ENCODE peak calls at places on chromosomes 1 and 21, in six cellular contexts. One of them, this sample, is unnamed.

GRCh38 chr1:212062832-212063438 is 27.4 kb downstream of the DTL start:
- DNase-seq in HepG2: peak; percentile 47
- DNase-seq in K562: peak; percentile 39
- DNase-seq in GM12878: no peak
- DNase-seq in A549: peak; percentile 55
- DNase-seq in IMR-90: peak; percentile 57
- DNase-seq in this sample: peak; percentile 47

GRCh38 chr1:165595561-165595960 is 35.5 kb upstream of the MGST3 start:
- DNase-seq in A549: no peak
- DNase-seq in IMR-90: peak; percentile 16
- DNase-seq in K562: no peak
- DNase-seq in GM12878: no peak
- DNase-seq in HepG2: no peak
- DNase-seq in this sample: no peak

GRCh38 chr1:115189814-115190541 is 100.7 kb upstream of the TSPAN2 start:
- DNase-seq in A549: peak; percentile 86
- DNase-seq in K562: no peak
- DNase-seq in HepG2: no peak
- DNase-seq in IMR-90: peak; percentile 95
- DNase-seq in GM12878: no peak
- DNase-seq in this sample: no peak

GRCh38 chr1:21338568-21339401 is 48.5 kb upstream of the ECE1 start:
- DNase-seq in A549: peak; percentile 78
- DNase-seq in HepG2: peak; percentile 91
- DNase-seq in IMR-90: peak; percentile 93
- DNase-seq in GM12878: no peak
- DNase-seq in K562: no peak
- DNase-seq in this sample: no peak

GRCh38 chr1:233904979-233905415 is 521 bp downstream of the SLC35F3 start:
- DNase-seq in A549: peak; percentile 54
- DNase-seq in IMR-90: no peak
- DNase-seq in K562: no peak
- DNase-seq in GM12878: no peak
- DNase-seq in HepG2: no peak
- DNase-seq in this sample: no peak

GRCh38 chr21:41029573-41029972 is 138.4 kb upstream of the BACE2 start:
- DNase-seq in GM12878: no peak
- DNase-seq in A549: no peak
- DNase-seq in K562: no peak
- DNase-seq in HepG2: no peak
- DNase-seq in IMR-90: no peak
- DNase-seq in this sample: no peak

GRCh38 chr1:7576946-7577657 is 194.0 kb upstream of the VAMP3 start:
- DNase-seq in K562: peak; percentile 55
- DNase-seq in GM12878: no peak
- DNase-seq in A549: peak; percentile 33
- DNase-seq in HepG2: no peak
- DNase-seq in IMR-90: peak; percentile 53
- DNase-seq in this sample: peak; percentile 20

GRCh38 chr1:193662030-193662429 is 475.6 kb upstream of the B3GALT2 start:
- DNase-seq in HepG2: no peak
- DNase-seq in IMR-90: peak; percentile 78
- DNase-seq in K562: no peak
- DNase-seq in GM12878: no peak
- DNase-seq in A549: no peak
- DNase-seq in this sample: no peak

GRCh38 chr1:55321947-55322346 is 106.8 kb upstream of the USP24 start:
- DNase-seq in GM12878: no peak
- DNase-seq in IMR-90: peak; percentile 78
- DNase-seq in HepG2: no peak
- DNase-seq in A549: peak; percentile 66
- DNase-seq in K562: no peak
- DNase-seq in this sample: no peak

GRCh38 chr1:22141493-22141892 is 1.4 kb downstream of the WNT4 start:
- DNase-seq in K562: no peak
- DNase-seq in HepG2: no peak
- DNase-seq in IMR-90: no peak
- DNase-seq in A549: no peak
- DNase-seq in GM12878: no peak
- DNase-seq in this sample: no peak

GRCh38 chr1:197917813-197918646 is 858 bp downstream of the LHX9 start:
- DNase-seq in GM12878: no peak
- DNase-seq in IMR-90: no peak
- DNase-seq in HepG2: no peak
- DNase-seq in A549: peak; percentile 23
- DNase-seq in K562: no peak
- DNase-seq in this sample: no peak

GRCh38 chr1:247401310-247402098 is 14.5 kb upstream of the NLRP3 start:
- DNase-seq in GM12878: no peak
- DNase-seq in IMR-90: no peak
- DNase-seq in K562: no peak
- DNase-seq in A549: no peak
- DNase-seq in HepG2: no peak
- DNase-seq in this sample: no peak

GRCh38 chr21:45499970-45500575 is 42.2 kb downstream of the SLC19A1 start:
- DNase-seq in IMR-90: no peak
- DNase-seq in K562: no peak
- DNase-seq in GM12878: no peak
- DNase-seq in HepG2: no peak
- DNase-seq in A549: no peak
- DNase-seq in this sample: no peak

GRCh38 chr1:242828199-242828598 is 303.7 kb upstream of the PLD5 start:
- DNase-seq in K562: no peak
- DNase-seq in A549: no peak
- DNase-seq in HepG2: peak; percentile 7
- DNase-seq in GM12878: no peak
- DNase-seq in IMR-90: no peak
- DNase-seq in this sample: no peak

GRCh38 chr1:19744886-19745285 is 54.8 kb downstream of the TMCO4 start:
- DNase-seq in A549: no peak
- DNase-seq in IMR-90: no peak
- DNase-seq in GM12878: no peak
- DNase-seq in K562: no peak
- DNase-seq in HepG2: no peak
- DNase-seq in this sample: no peak

GRCh38 chr1:74819062-74819461 is 86.1 kb downstream of the TYW3 start:
- DNase-seq in A549: no peak
- DNase-seq in K562: no peak
- DNase-seq in HepG2: no peak
- DNase-seq in GM12878: no peak
- DNase-seq in IMR-90: peak; percentile 78
- DNase-seq in this sample: no peak

GRCh38 chr1:16181887-16182719 is 26.2 kb upstream of the EPHA2 start:
- DNase-seq in HepG2: peak; percentile 87
- DNase-seq in A549: peak; percentile 93
- DNase-seq in K562: no peak
- DNase-seq in GM12878: no peak
- DNase-seq in IMR-90: peak; percentile 89
- DNase-seq in this sample: no peak

GRCh38 chr1:7584157-7584556 is 186.9 kb upstream of the VAMP3 start:
- DNase-seq in IMR-90: no peak
- DNase-seq in HepG2: no peak
- DNase-seq in GM12878: no peak
- DNase-seq in A549: no peak
- DNase-seq in K562: no peak
- DNase-seq in this sample: no peak

GRCh38 chr1:18336811-18337210 is 143.9 kb upstream of the KLHDC7A start:
- DNase-seq in GM12878: no peak
- DNase-seq in IMR-90: no peak
- DNase-seq in K562: no peak
- DNase-seq in A549: no peak
- DNase-seq in HepG2: no peak
- DNase-seq in this sample: no peak

GRCh38 chr1:10960954-10961833 is 51.3 kb upstream of the TARDBP start:
- DNase-seq in A549: peak; percentile 70
- DNase-seq in IMR-90: peak; percentile 56
- DNase-seq in HepG2: peak; percentile 56
- DNase-seq in GM12878: no peak
- DNase-seq in K562: peak; percentile 89
- DNase-seq in this sample: peak; percentile 90

GRCh38 chr1:25645641-25646400 is 29.2 kb downstream of the MAN1C1 start:
- DNase-seq in GM12878: no peak
- DNase-seq in K562: no peak
- DNase-seq in IMR-90: no peak
- DNase-seq in HepG2: no peak
- DNase-seq in A549: no peak
- DNase-seq in this sample: no peak

GRCh38 chr21:30984897-30985296 is 53.4 kb downstream of the KRTAP19-8 start:
- DNase-seq in K562: no peak
- DNase-seq in A549: no peak
- DNase-seq in GM12878: no peak
- DNase-seq in IMR-90: no peak
- DNase-seq in HepG2: no peak
- DNase-seq in this sample: no peak

GRCh38 chr1:184595609-184596008 is 159.0 kb downstream of the EDEM3 start:
- DNase-seq in HepG2: no peak
- DNase-seq in IMR-90: peak; percentile 85
- DNase-seq in A549: peak; percentile 46
- DNase-seq in K562: no peak
- DNase-seq in GM12878: no peak
- DNase-seq in this sample: no peak

GRCh38 chr1:228838717-228839500 is 103.6 kb downstream of the RHOU start:
- DNase-seq in IMR-90: peak; percentile 78
- DNase-seq in K562: no peak
- DNase-seq in A549: peak; percentile 73
- DNase-seq in HepG2: peak; percentile 62
- DNase-seq in GM12878: no peak
- DNase-seq in this sample: no peak
- TF ChIP-seq BHLHE40 in IMR-90: no peak
- TF ChIP-seq BHLHE40 in K562: no peak
- TF ChIP-seq BHLHE40 in A549: no peak
- TF ChIP-seq BHLHE40 in HepG2: no peak
- TF ChIP-seq BHLHE40 in GM12878: no peak
- TF ChIP-seq BHLHE40 in this sample: no peak

GRCh38 chr1:59997479-59997878 is 70.9 kb upstream of the CYP2J2 start:
- DNase-seq in GM12878: no peak
- DNase-seq in A549: no peak
- DNase-seq in K562: no peak
- DNase-seq in HepG2: no peak
- DNase-seq in IMR-90: no peak
- DNase-seq in this sample: no peak

GRCh38 chr1:59990470-59990869 is 63.9 kb upstream of the CYP2J2 start:
- DNase-seq in K562: peak; percentile 31
- DNase-seq in GM12878: no peak
- DNase-seq in IMR-90: no peak
- DNase-seq in HepG2: no peak
- DNase-seq in A549: no peak
- DNase-seq in this sample: no peak

GRCh38 chr1:59986736-59987310 is 60.2 kb upstream of the CYP2J2 start:
- DNase-seq in HepG2: no peak
- DNase-seq in GM12878: no peak
- DNase-seq in IMR-90: no peak
- DNase-seq in A549: no peak
- DNase-seq in K562: no peak
- DNase-seq in this sample: no peak

GRCh38 chr1:59994302-59995198 is 68.0 kb upstream of the CYP2J2 start:
- DNase-seq in K562: no peak
- DNase-seq in A549: no peak
- DNase-seq in HepG2: no peak
- DNase-seq in GM12878: no peak
- DNase-seq in IMR-90: no peak
- DNase-seq in this sample: no peak

DNA sequence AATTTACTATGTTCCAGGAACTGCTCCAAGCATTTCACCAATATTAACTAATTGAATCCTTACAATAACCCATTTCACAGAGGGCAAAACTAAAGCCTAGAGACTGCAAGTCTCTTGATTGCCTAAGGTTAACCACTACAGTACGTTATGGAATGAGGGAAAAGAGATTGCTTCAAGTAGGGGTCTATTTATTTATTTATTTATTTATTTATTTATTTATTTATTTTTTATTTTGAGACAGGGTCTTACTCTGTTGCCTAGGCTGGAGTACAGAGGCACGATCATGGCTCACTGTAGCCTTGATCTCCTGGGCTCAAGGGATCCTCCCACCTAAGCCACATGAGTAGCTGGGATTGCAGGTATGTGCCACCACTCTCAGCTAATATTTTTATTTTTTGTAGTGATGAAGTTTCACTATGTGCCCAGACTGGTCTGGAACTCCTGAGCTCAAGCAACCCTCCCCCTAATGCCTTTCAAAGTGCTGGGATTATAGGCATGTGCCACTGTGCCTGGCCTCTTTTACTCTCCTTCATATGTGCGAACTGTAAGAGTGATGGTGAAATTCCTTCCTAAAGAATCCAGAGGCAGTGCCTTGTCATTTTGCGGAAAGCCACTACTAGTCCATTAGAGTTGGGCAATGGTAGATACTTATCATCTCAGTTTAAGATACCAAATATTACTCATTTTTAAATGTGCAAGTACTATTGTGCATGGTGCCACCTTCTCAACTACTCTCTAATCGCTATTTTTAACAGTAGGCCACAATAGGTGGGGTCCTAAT is 65.7 kb upstream of the CYP2J2 start:
- DNase-seq in IMR-90: no peak
- DNase-seq in HepG2: no peak
- DNase-seq in A549: no peak
- DNase-seq in K562: no peak
- DNase-seq in GM12878: no peak
- DNase-seq in this sample: no peak
- TF ChIP-seq BHLHE40 in IMR-90: no peak
- TF ChIP-seq BHLHE40 in HepG2: no peak
- TF ChIP-seq BHLHE40 in A549: no peak
- TF ChIP-seq BHLHE40 in K562: no peak
- TF ChIP-seq BHLHE40 in GM12878: no peak
- TF ChIP-seq BHLHE40 in this sample: no peak

GRCh38 chr1:226131639-226132038 is 54.9 kb downstream of the ACBD3 start:
- DNase-seq in IMR-90: no peak
- DNase-seq in HepG2: no peak
- DNase-seq in K562: peak; percentile 49
- DNase-seq in GM12878: no peak
- DNase-seq in A549: no peak
- DNase-seq in this sample: no peak
- TF ChIP-seq BHLHE40 in IMR-90: no peak
- TF ChIP-seq BHLHE40 in HepG2: no peak
- TF ChIP-seq BHLHE40 in K562: peak; percentile 42
- TF ChIP-seq BHLHE40 in GM12878: no peak
- TF ChIP-seq BHLHE40 in A549: no peak
- TF ChIP-seq BHLHE40 in this sample: no peak

DNA sequence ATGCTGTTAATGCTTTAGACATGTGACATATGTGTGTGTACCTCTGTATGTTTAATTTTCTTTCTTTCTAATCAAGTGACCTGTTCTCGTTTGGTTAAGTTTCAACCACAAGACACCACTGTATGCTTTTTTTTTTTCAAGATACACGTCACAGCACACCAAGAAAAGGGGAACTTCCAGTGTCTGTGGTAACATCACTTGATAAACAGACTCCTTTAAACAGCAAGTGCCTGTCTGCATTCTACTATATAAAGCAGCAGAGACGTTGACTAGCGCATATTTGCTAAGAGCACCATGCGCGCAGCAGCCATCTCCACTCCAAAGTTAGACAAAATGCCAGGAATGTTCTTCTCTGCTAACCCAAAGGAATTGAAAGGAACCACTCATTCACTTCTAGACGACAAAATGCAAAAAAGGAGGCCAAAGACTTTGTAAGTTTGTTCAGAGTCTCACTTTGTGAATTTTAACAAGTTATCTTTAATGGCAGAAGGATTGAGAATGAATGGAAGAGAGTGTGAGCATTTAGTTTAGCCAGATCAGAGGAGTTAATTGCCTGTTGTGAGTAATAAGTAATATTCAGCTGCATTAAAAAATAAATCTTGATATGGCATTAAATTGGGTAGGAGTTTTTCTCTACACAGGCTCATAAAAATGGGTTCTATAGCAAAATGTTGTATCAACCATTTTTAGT is at the start of gene RGS1:
- DNase-seq in HepG2: no peak
- DNase-seq in A549: no peak
- DNase-seq in IMR-90: no peak
- DNase-seq in K562: no peak
- DNase-seq in GM12878: peak; percentile 97
- DNase-seq in this sample: no peak
- TF ChIP-seq BHLHE40 in HepG2: no peak
- TF ChIP-seq BHLHE40 in A549: no peak
- TF ChIP-seq BHLHE40 in IMR-90: no peak
- TF ChIP-seq BHLHE40 in K562: no peak
- TF ChIP-seq BHLHE40 in GM12878: peak; percentile 95
- TF ChIP-seq BHLHE40 in this sample: no peak